ENCODE peak calls at places on chromosome 1, in seven cellular contexts. One of them, this sample, is unnamed.

GRCh38 chr1:208101661-208102431 is 142.3 kb downstream of the PLXNA2 start:
- DNase-seq in HT1080: no peak
- DNase-seq in central memory CD4-positive, alpha-beta T cell: no peak
- DNase-seq in KBM-7: no peak
- DNase-seq in NCI-H524 treated with DMSO at 0.1 percent for 48 hours: peak
- DNase-seq in activated T-cell treated with anti-CD3 and anti-CD28 coated beads for 24 hours: no peak
- DNase-seq in glutamatergic neuron: no peak
- DNase-seq in this sample: no peak

GRCh38 chr1:91736999-91737615 is 148.8 kb downstream of the TGFBR3 start:
- DNase-seq in HT1080: peak
- DNase-seq in central memory CD4-positive, alpha-beta T cell: no peak
- DNase-seq in KBM-7: no peak
- DNase-seq in NCI-H524 treated with DMSO at 0.1 percent for 48 hours: no peak
- DNase-seq in activated T-cell treated with anti-CD3 and anti-CD28 coated beads for 24 hours: no peak
- DNase-seq in glutamatergic neuron: no peak
- DNase-seq in this sample: no peak

GRCh38 chr1:74010206-74010605 is 187.8 kb downstream of the LRRIQ3 start:
- DNase-seq in HT1080: peak
- DNase-seq in central memory CD4-positive, alpha-beta T cell: peak
- DNase-seq in KBM-7: no peak
- DNase-seq in NCI-H524 treated with DMSO at 0.1 percent for 48 hours: no peak
- DNase-seq in activated T-cell treated with anti-CD3 and anti-CD28 coated beads for 24 hours: no peak
- DNase-seq in glutamatergic neuron: no peak
- DNase-seq in this sample: no peak

GRCh38 chr1:40092241-40092640 is 4.8 kb downstream of the PPT1 start:
- DNase-seq in HT1080: no peak
- DNase-seq in central memory CD4-positive, alpha-beta T cell: no peak
- DNase-seq in KBM-7: no peak
- DNase-seq in NCI-H524 treated with DMSO at 0.1 percent for 48 hours: no peak
- DNase-seq in activated T-cell treated with anti-CD3 and anti-CD28 coated beads for 24 hours: no peak
- DNase-seq in glutamatergic neuron: no peak
- DNase-seq in this sample: no peak

GRCh38 chr1:8349961-8350360 is 32.0 kb downstream of the SLC45A1 start:
- DNase-seq in HT1080: no peak
- DNase-seq in central memory CD4-positive, alpha-beta T cell: no peak
- DNase-seq in KBM-7: no peak
- DNase-seq in NCI-H524 treated with DMSO at 0.1 percent for 48 hours: no peak
- DNase-seq in activated T-cell treated with anti-CD3 and anti-CD28 coated beads for 24 hours: no peak
- DNase-seq in glutamatergic neuron: peak
- DNase-seq in this sample: no peak

GRCh38 chr1:239914827-239915231 is 176.9 kb upstream of the FMN2 start:
- DNase-seq in HT1080: peak
- DNase-seq in central memory CD4-positive, alpha-beta T cell: no peak
- DNase-seq in KBM-7: no peak
- DNase-seq in NCI-H524 treated with DMSO at 0.1 percent for 48 hours: no peak
- DNase-seq in activated T-cell treated with anti-CD3 and anti-CD28 coated beads for 24 hours: no peak
- DNase-seq in glutamatergic neuron: no peak
- DNase-seq in this sample: no peak

GRCh38 chr1:175960169-175960568 is 216.8 kb upstream of the TNR start:
- DNase-seq in HT1080: no peak
- DNase-seq in central memory CD4-positive, alpha-beta T cell: no peak
- DNase-seq in KBM-7: no peak
- DNase-seq in NCI-H524 treated with DMSO at 0.1 percent for 48 hours: no peak
- DNase-seq in activated T-cell treated with anti-CD3 and anti-CD28 coated beads for 24 hours: no peak
- DNase-seq in glutamatergic neuron: no peak
- DNase-seq in this sample: no peak

GRCh38 chr1:169025412-169025811 is 81.1 kb upstream of the ATP1B1 start:
- DNase-seq in HT1080: no peak
- DNase-seq in central memory CD4-positive, alpha-beta T cell: no peak
- DNase-seq in KBM-7: no peak
- DNase-seq in NCI-H524 treated with DMSO at 0.1 percent for 48 hours: no peak
- DNase-seq in activated T-cell treated with anti-CD3 and anti-CD28 coated beads for 24 hours: no peak
- DNase-seq in glutamatergic neuron: no peak
- DNase-seq in this sample: no peak

GRCh38 chr1:89587728-89588127 is 45.2 kb upstream of the LRRC8C start:
- DNase-seq in HT1080: no peak
- DNase-seq in central memory CD4-positive, alpha-beta T cell: no peak
- DNase-seq in KBM-7: no peak
- DNase-seq in NCI-H524 treated with DMSO at 0.1 percent for 48 hours: no peak
- DNase-seq in activated T-cell treated with anti-CD3 and anti-CD28 coated beads for 24 hours: no peak
- DNase-seq in glutamatergic neuron: no peak
- DNase-seq in this sample: no peak

GRCh38 chr1:92797961-92798360 is 13.1 kb upstream of the EVI5 start:
- DNase-seq in HT1080: no peak
- DNase-seq in central memory CD4-positive, alpha-beta T cell: no peak
- DNase-seq in KBM-7: no peak
- DNase-seq in NCI-H524 treated with DMSO at 0.1 percent for 48 hours: no peak
- DNase-seq in activated T-cell treated with anti-CD3 and anti-CD28 coated beads for 24 hours: no peak
- DNase-seq in glutamatergic neuron: no peak
- DNase-seq in this sample: no peak

GRCh38 chr1:169214598-169214997 is 108.1 kb downstream of the ATP1B1 start:
- DNase-seq in HT1080: no peak
- DNase-seq in central memory CD4-positive, alpha-beta T cell: no peak
- DNase-seq in KBM-7: no peak
- DNase-seq in NCI-H524 treated with DMSO at 0.1 percent for 48 hours: no peak
- DNase-seq in activated T-cell treated with anti-CD3 and anti-CD28 coated beads for 24 hours: no peak
- DNase-seq in glutamatergic neuron: no peak
- DNase-seq in this sample: no peak

GRCh38 chr1:58874757-58875755 is 91.2 kb upstream of the JUN start:
- DNase-seq in HT1080: peak
- DNase-seq in central memory CD4-positive, alpha-beta T cell: no peak
- DNase-seq in KBM-7: no peak
- DNase-seq in NCI-H524 treated with DMSO at 0.1 percent for 48 hours: no peak
- DNase-seq in activated T-cell treated with anti-CD3 and anti-CD28 coated beads for 24 hours: no peak
- DNase-seq in glutamatergic neuron: no peak
- DNase-seq in this sample: no peak

GRCh38 chr1:197933016-197933415 is 15.8 kb downstream of the LHX9 start:
- DNase-seq in HT1080: no peak
- DNase-seq in central memory CD4-positive, alpha-beta T cell: no peak
- DNase-seq in KBM-7: no peak
- DNase-seq in NCI-H524 treated with DMSO at 0.1 percent for 48 hours: no peak
- DNase-seq in activated T-cell treated with anti-CD3 and anti-CD28 coated beads for 24 hours: no peak
- DNase-seq in glutamatergic neuron: no peak
- DNase-seq in this sample: no peak

GRCh38 chr1:3603566-3604467 is 7.5 kb downstream of the MEGF6 start:
- DNase-seq in HT1080: no peak
- DNase-seq in central memory CD4-positive, alpha-beta T cell: no peak
- DNase-seq in KBM-7: no peak
- DNase-seq in NCI-H524 treated with DMSO at 0.1 percent for 48 hours: no peak
- DNase-seq in activated T-cell treated with anti-CD3 and anti-CD28 coated beads for 24 hours: no peak
- DNase-seq in glutamatergic neuron: no peak
- DNase-seq in this sample: no peak

GRCh38 chr1:43418858-43419257 is 29.2 kb downstream of the SZT2 start:
- DNase-seq in HT1080: no peak
- DNase-seq in central memory CD4-positive, alpha-beta T cell: no peak
- DNase-seq in KBM-7: no peak
- DNase-seq in NCI-H524 treated with DMSO at 0.1 percent for 48 hours: no peak
- DNase-seq in activated T-cell treated with anti-CD3 and anti-CD28 coated beads for 24 hours: no peak
- DNase-seq in glutamatergic neuron: no peak
- DNase-seq in this sample: no peak

GRCh38 chr1:67559222-67559700 is 125.7 kb upstream of the GADD45A start:
- DNase-seq in HT1080: peak
- DNase-seq in central memory CD4-positive, alpha-beta T cell: no peak
- DNase-seq in KBM-7: no peak
- DNase-seq in NCI-H524 treated with DMSO at 0.1 percent for 48 hours: no peak
- DNase-seq in activated T-cell treated with anti-CD3 and anti-CD28 coated beads for 24 hours: no peak
- DNase-seq in glutamatergic neuron: no peak
- DNase-seq in this sample: no peak

GRCh38 chr1:65946376-65946775 is 153.7 kb downstream of the PDE4B start:
- DNase-seq in HT1080: no peak
- DNase-seq in central memory CD4-positive, alpha-beta T cell: no peak
- DNase-seq in KBM-7: no peak
- DNase-seq in NCI-H524 treated with DMSO at 0.1 percent for 48 hours: no peak
- DNase-seq in activated T-cell treated with anti-CD3 and anti-CD28 coated beads for 24 hours: no peak
- DNase-seq in glutamatergic neuron: no peak
- DNase-seq in this sample: no peak

GRCh38 chr1:204323887-204324286 is 35.8 kb downstream of the PLEKHA6 start:
- DNase-seq in HT1080: peak
- DNase-seq in central memory CD4-positive, alpha-beta T cell: no peak
- DNase-seq in KBM-7: no peak
- DNase-seq in NCI-H524 treated with DMSO at 0.1 percent for 48 hours: no peak
- DNase-seq in activated T-cell treated with anti-CD3 and anti-CD28 coated beads for 24 hours: peak
- DNase-seq in glutamatergic neuron: no peak
- DNase-seq in this sample: no peak

GRCh38 chr1:110433803-110434202 is 17.1 kb upstream of the PROK1 start:
- DNase-seq in HT1080: peak
- DNase-seq in central memory CD4-positive, alpha-beta T cell: no peak
- DNase-seq in KBM-7: peak
- DNase-seq in NCI-H524 treated with DMSO at 0.1 percent for 48 hours: no peak
- DNase-seq in activated T-cell treated with anti-CD3 and anti-CD28 coated beads for 24 hours: no peak
- DNase-seq in glutamatergic neuron: peak
- DNase-seq in this sample: no peak

GRCh38 chr1:163768581-163768980 is 446.8 kb downstream of the NUF2 start:
- DNase-seq in HT1080: no peak
- DNase-seq in central memory CD4-positive, alpha-beta T cell: no peak
- DNase-seq in KBM-7: no peak
- DNase-seq in NCI-H524 treated with DMSO at 0.1 percent for 48 hours: no peak
- DNase-seq in activated T-cell treated with anti-CD3 and anti-CD28 coated beads for 24 hours: no peak
- DNase-seq in glutamatergic neuron: no peak
- DNase-seq in this sample: no peak

This sample was measured in immature natural killer cell.